ENCODE peak calls at places on chromosomes 2 and 18, in nine cellular contexts. One of them, this sample, is unnamed.

GRCh38 chr2:63538409-63538808 is 49.9 kb downstream of the WDPCP start:
- DNase-seq in H1: no peak
- DNase-seq in cardiac muscle cell: no peak
- DNase-seq in PC-9: no peak
- DNase-seq in ovary: no peak
- DNase-seq in fibroblast of lung: no peak
- DNase-seq in transverse colon: no peak
- DNase-seq in coronary artery: no peak
- DNase-seq in AG04449: no peak
- DNase-seq in this sample: no peak

GRCh38 chr18:34767601-34768027 is 57.5 kb downstream of the DTNA start:
- DNase-seq in H1: no peak
- DNase-seq in cardiac muscle cell: peak; percentile 64
- DNase-seq in PC-9: no peak
- DNase-seq in ovary: no peak
- DNase-seq in fibroblast of lung: peak; percentile 82
- DNase-seq in transverse colon: no peak
- DNase-seq in coronary artery: no peak
- DNase-seq in AG04449: peak; percentile 96
- DNase-seq in this sample: no peak

GRCh38 chr18:78679061-78679460 is 300.6 kb upstream of the SALL3 start:
- DNase-seq in H1: no peak
- DNase-seq in cardiac muscle cell: no peak
- DNase-seq in PC-9: no peak
- DNase-seq in ovary: no peak
- DNase-seq in fibroblast of lung: no peak
- DNase-seq in transverse colon: no peak
- DNase-seq in coronary artery: no peak
- DNase-seq in AG04449: no peak
- DNase-seq in this sample: no peak

GRCh38 chr2:212227755-212228154 is 310.8 kb downstream of the ERBB4 start:
- DNase-seq in H1: no peak
- DNase-seq in cardiac muscle cell: peak; percentile 89
- DNase-seq in PC-9: peak; percentile 44
- DNase-seq in ovary: no peak
- DNase-seq in fibroblast of lung: peak; percentile 91
- DNase-seq in transverse colon: no peak
- DNase-seq in coronary artery: no peak
- DNase-seq in AG04449: no peak
- DNase-seq in this sample: no peak

GRCh38 chr2:101197215-101197745 is 46.1 kb upstream of the TBC1D8 start:
- DNase-seq in H1: no peak
- DNase-seq in cardiac muscle cell: peak; percentile 11
- DNase-seq in PC-9: no peak
- DNase-seq in ovary: no peak
- DNase-seq in fibroblast of lung: peak; percentile 12
- DNase-seq in transverse colon: no peak
- DNase-seq in coronary artery: no peak
- DNase-seq in AG04449: no peak
- DNase-seq in this sample: no peak

GRCh38 chr2:136206613-136207012 is 88.7 kb upstream of the CXCR4 start:
- DNase-seq in H1: no peak
- DNase-seq in cardiac muscle cell: no peak
- DNase-seq in PC-9: no peak
- DNase-seq in ovary: no peak
- DNase-seq in fibroblast of lung: no peak
- DNase-seq in transverse colon: peak; percentile 53
- DNase-seq in coronary artery: no peak
- DNase-seq in AG04449: no peak
- DNase-seq in this sample: no peak

GRCh38 chr2:127326289-127326945 is 32.5 kb upstream of the ERCC3 start:
- DNase-seq in H1: no peak
- DNase-seq in cardiac muscle cell: peak; percentile 1
- DNase-seq in PC-9: no peak
- DNase-seq in ovary: no peak
- DNase-seq in fibroblast of lung: no peak
- DNase-seq in transverse colon: no peak
- DNase-seq in coronary artery: no peak
- DNase-seq in AG04449: no peak
- DNase-seq in this sample: no peak

GRCh38 chr2:7467782-7468447 is 550.7 kb downstream of the RNF144A start:
- DNase-seq in H1: no peak
- DNase-seq in cardiac muscle cell: no peak
- DNase-seq in PC-9: no peak
- DNase-seq in ovary: no peak
- DNase-seq in fibroblast of lung: no peak
- DNase-seq in transverse colon: no peak
- DNase-seq in coronary artery: no peak
- DNase-seq in AG04449: no peak
- DNase-seq in this sample: no peak

DNA sequence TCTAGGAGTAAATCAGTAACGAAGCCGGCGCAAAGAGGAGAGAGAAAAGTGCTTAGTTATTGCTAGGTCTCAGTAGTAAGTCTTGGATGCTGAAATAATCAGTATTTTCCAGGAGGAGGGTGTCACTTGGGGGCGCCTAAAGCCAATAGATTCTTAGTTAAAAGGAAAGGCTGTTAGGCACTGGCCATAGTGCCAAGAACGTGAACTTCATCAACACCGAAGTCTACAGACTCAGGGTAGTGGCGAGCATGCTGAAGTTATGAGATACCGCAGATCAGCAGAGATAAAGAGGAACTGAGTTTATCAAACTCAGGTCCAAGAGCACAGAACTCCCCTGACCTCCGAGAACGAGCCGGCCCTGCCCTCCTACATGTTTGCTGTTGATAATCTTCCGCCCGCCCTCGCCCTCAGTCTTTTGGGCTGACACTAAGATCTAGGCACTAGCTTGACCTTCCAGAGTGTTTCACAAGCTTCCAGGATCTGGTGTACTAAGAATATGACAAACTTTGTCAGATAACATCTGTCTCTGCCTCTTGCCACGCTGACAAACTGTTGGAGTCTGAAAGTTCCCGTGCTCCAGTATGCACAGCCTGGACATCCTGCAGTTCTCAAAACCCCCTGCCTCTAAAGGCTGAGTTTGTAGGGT is 49.2 kb downstream of the CYB5A start:
- DNase-seq in H1: no peak
- DNase-seq in cardiac muscle cell: peak; percentile 45
- DNase-seq in PC-9: no peak
- DNase-seq in ovary: no peak
- DNase-seq in fibroblast of lung: peak; percentile 18
- DNase-seq in transverse colon: no peak
- DNase-seq in coronary artery: no peak
- DNase-seq in AG04449: no peak
- DNase-seq in this sample: no peak
- TF ChIP-seq CTCF in H1: no peak
- TF ChIP-seq CTCF in cardiac muscle cell: peak; percentile 14
- TF ChIP-seq CTCF in PC-9: no peak
- TF ChIP-seq CTCF in ovary: no peak
- TF ChIP-seq CTCF in fibroblast of lung: peak; percentile 18
- TF ChIP-seq CTCF in transverse colon: no peak
- TF ChIP-seq CTCF in coronary artery: no peak
- TF ChIP-seq CTCF in AG04449: no peak
- TF ChIP-seq CTCF in this sample: no peak

DNA sequence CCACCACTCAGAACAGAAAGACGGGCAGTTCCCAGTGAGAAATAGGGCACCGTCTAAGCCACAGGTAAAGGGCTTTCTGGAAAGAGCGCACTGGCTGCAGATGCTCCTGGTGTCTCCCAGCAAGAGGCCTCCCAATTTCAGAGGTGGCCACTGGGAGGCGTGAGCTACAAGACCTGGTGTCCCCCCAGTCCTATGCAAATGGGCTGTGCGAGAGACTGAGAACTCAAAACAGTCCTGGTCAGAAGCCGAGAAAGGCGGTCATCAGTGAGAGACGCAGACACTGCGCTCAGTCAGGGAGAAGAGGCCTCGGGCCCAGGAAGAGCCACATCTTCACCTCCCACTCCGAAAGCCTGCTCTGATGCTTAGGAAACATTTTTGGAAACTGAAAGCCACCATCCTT is 179.5 kb downstream of the EIPR1 start:
- DNase-seq in H1: no peak
- DNase-seq in cardiac muscle cell: no peak
- DNase-seq in PC-9: no peak
- DNase-seq in ovary: no peak
- DNase-seq in fibroblast of lung: no peak
- DNase-seq in transverse colon: no peak
- DNase-seq in coronary artery: no peak
- DNase-seq in AG04449: no peak
- DNase-seq in this sample: peak; percentile 28
- TF ChIP-seq CTCF in H1: peak; percentile 67
- TF ChIP-seq CTCF in cardiac muscle cell: no peak
- TF ChIP-seq CTCF in PC-9: no peak
- TF ChIP-seq CTCF in ovary: no peak
- TF ChIP-seq CTCF in fibroblast of lung: no peak
- TF ChIP-seq CTCF in transverse colon: no peak
- TF ChIP-seq CTCF in coronary artery: no peak
- TF ChIP-seq CTCF in AG04449: no peak
- TF ChIP-seq CTCF in this sample: no peak

GRCh38 chr2:31429759-31430438 is 15.4 kb upstream of the XDH start:
- DNase-seq in H1: no peak
- DNase-seq in cardiac muscle cell: no peak
- DNase-seq in PC-9: peak; percentile 73
- DNase-seq in ovary: no peak
- DNase-seq in fibroblast of lung: no peak
- DNase-seq in transverse colon: peak; percentile 11
- DNase-seq in coronary artery: no peak
- DNase-seq in AG04449: no peak
- DNase-seq in this sample: no peak

GRCh38 chr2:31433541-31433940 is 19.0 kb upstream of the XDH start:
- DNase-seq in H1: no peak
- DNase-seq in cardiac muscle cell: no peak
- DNase-seq in PC-9: no peak
- DNase-seq in ovary: no peak
- DNase-seq in fibroblast of lung: no peak
- DNase-seq in transverse colon: no peak
- DNase-seq in coronary artery: no peak
- DNase-seq in AG04449: no peak
- DNase-seq in this sample: no peak

GRCh38 chr2:31440764-31441163 is 26.2 kb upstream of the XDH start:
- DNase-seq in H1: no peak
- DNase-seq in cardiac muscle cell: peak; percentile 17
- DNase-seq in PC-9: no peak
- DNase-seq in ovary: no peak
- DNase-seq in fibroblast of lung: peak; percentile 92
- DNase-seq in transverse colon: no peak
- DNase-seq in coronary artery: no peak
- DNase-seq in AG04449: peak; percentile 85
- DNase-seq in this sample: no peak

GRCh38 chr2:31430439-31431165 is 16.1 kb upstream of the XDH start:
- DNase-seq in H1: no peak
- DNase-seq in cardiac muscle cell: no peak
- DNase-seq in PC-9: no peak
- DNase-seq in ovary: no peak
- DNase-seq in fibroblast of lung: no peak
- DNase-seq in transverse colon: no peak
- DNase-seq in coronary artery: no peak
- DNase-seq in AG04449: no peak
- DNase-seq in this sample: no peak

DNA sequence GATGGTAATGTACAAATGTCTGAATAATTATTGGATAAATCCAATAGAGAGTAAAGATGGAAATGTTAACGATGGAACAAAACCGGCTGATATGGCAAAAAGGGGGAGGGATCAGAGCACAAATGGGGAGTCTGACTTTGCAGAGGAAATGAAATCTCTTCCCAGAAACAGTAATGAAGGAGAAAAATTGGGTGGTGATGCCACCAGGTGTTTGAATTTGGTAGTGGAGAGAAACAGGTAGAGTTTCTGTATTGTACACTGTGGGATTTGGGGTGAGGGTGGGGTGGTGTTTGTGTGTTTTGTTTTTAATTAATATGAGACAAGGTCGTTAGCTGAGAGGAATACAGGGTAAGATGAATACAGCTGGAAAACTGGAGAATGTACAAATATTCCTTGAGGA is 20.4 kb upstream of the XDH start:
- DNase-seq in H1: no peak
- DNase-seq in cardiac muscle cell: peak; percentile 14
- DNase-seq in PC-9: no peak
- DNase-seq in ovary: no peak
- DNase-seq in fibroblast of lung: no peak
- DNase-seq in transverse colon: no peak
- DNase-seq in coronary artery: no peak
- DNase-seq in AG04449: no peak
- DNase-seq in this sample: no peak
- TF ChIP-seq CTCF in H1: no peak
- TF ChIP-seq CTCF in cardiac muscle cell: peak; percentile 26
- TF ChIP-seq CTCF in PC-9: peak; percentile 49
- TF ChIP-seq CTCF in ovary: no peak
- TF ChIP-seq CTCF in fibroblast of lung: peak; percentile 25
- TF ChIP-seq CTCF in transverse colon: peak; percentile 24
- TF ChIP-seq CTCF in coronary artery: no peak
- TF ChIP-seq CTCF in AG04449: no peak
- TF ChIP-seq CTCF in this sample: no peak

GRCh38 chr18:54360406-54360805 is 2.7 kb downstream of the C18orf54 start:
- DNase-seq in H1: no peak
- DNase-seq in cardiac muscle cell: peak; percentile 34
- DNase-seq in PC-9: no peak
- DNase-seq in ovary: no peak
- DNase-seq in fibroblast of lung: peak; percentile 8
- DNase-seq in transverse colon: no peak
- DNase-seq in coronary artery: no peak
- DNase-seq in AG04449: no peak
- DNase-seq in this sample: no peak

GRCh38 chr18:54359233-54359632 is 1.5 kb downstream of the C18orf54 start:
- DNase-seq in H1: no peak
- DNase-seq in cardiac muscle cell: peak; percentile 31
- DNase-seq in PC-9: no peak
- DNase-seq in ovary: no peak
- DNase-seq in fibroblast of lung: peak; percentile 50
- DNase-seq in transverse colon: no peak
- DNase-seq in coronary artery: no peak
- DNase-seq in AG04449: no peak
- DNase-seq in this sample: no peak

GRCh38 chr18:54357082-54357659 is 487 bp downstream of the STARD6 start:
- DNase-seq in H1: no peak
- DNase-seq in cardiac muscle cell: no peak
- DNase-seq in PC-9: no peak
- DNase-seq in ovary: no peak
- DNase-seq in fibroblast of lung: no peak
- DNase-seq in transverse colon: no peak
- DNase-seq in coronary artery: no peak
- DNase-seq in AG04449: no peak
- DNase-seq in this sample: no peak

GRCh38 chr18:54358495-54358793 is 738 bp downstream of the C18orf54 start:
- DNase-seq in H1: no peak
- DNase-seq in cardiac muscle cell: no peak
- DNase-seq in PC-9: no peak
- DNase-seq in ovary: no peak
- DNase-seq in fibroblast of lung: peak; percentile 39
- DNase-seq in transverse colon: no peak
- DNase-seq in coronary artery: no peak
- DNase-seq in AG04449: no peak
- DNase-seq in this sample: no peak

DNA sequence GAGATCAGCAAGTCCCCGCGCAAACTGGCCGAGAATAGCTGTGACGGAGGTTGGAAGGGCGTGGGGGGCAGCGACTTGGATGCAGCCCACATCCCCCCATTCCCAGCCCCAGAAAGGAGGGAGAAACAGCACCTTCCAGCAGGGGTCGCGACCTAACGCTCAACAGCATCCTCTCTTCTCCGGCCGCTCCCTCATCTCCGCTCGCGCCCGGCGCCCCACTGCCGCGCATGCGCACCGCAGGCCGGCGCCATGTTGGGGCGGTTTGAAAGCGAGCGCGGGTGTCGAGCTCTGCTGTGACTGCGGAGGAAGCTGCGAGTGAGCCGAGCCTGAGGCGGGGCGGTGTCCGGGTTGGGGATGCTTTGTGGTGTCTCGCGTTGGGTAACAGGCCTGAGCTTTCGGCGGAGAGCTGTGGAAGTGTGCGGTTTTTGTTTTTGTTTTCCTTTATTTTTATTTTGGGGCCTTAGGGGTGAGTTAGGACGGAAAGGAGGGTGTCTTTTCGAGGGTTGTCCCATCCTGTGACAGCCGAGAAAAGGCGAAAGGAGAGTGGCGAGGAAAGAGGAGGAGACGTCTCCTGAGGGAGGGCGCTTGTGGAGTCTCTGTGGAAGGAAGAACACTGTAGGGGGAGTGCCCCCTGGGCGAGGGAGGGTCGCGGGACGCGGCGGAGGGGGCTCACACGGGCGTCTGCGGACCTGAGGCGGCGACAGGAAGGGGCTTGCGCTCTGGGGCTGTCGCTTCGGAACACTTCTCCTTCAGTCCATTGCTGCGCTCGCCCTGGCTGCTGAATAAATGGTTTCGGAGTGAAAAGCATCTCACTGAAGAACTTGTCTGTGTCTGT is at the start of the genes C18orf54 and STARD6:
- DNase-seq in H1: peak; percentile 83
- DNase-seq in cardiac muscle cell: peak; percentile 95
- DNase-seq in PC-9: peak; percentile 78
- DNase-seq in ovary: peak; percentile 85
- DNase-seq in fibroblast of lung: peak; percentile 91
- DNase-seq in transverse colon: peak; percentile 90
- DNase-seq in coronary artery: peak; percentile 87
- DNase-seq in AG04449: no peak
- DNase-seq in this sample: peak; percentile 92
- TF ChIP-seq CTCF in H1: peak; percentile 82
- TF ChIP-seq CTCF in cardiac muscle cell: peak; percentile 45
- TF ChIP-seq CTCF in PC-9: peak; percentile 53
- TF ChIP-seq CTCF in ovary: no peak
- TF ChIP-seq CTCF in fibroblast of lung: peak; percentile 24
- TF ChIP-seq CTCF in transverse colon: peak; percentile 25
- TF ChIP-seq CTCF in coronary artery: no peak
- TF ChIP-seq CTCF in AG04449: peak; percentile 56
- TF ChIP-seq CTCF in this sample: peak; percentile 42